ENCODE peak calls at places on chromosomes 4 and X, in five cellular contexts. X is IMR-90, U is HepG2, O is K562, T is GM12878. M is an unnamed sample.

GRCh38 chr4:161829631-161830030 is 334.2 kb downstream of the FSTL5 start:
- DNase-seq in X (no peak), U (no peak), O (no peak), T (no peak), M (no peak)

GRCh38 chr4:2286904-2287593 is 25.1 kb upstream of the MXD4 start:
- DNase-seq in X (peak; percentile 4), U (no peak), O (no peak), T (no peak), M (no peak)

GRCh38 chr4:8419222-8420041 is 21.1 kb downstream of the ACOX3 start:
- DNase-seq in X (peak; percentile 57), U (no peak), O (no peak), T (peak; percentile 37), M (no peak)

GRCh38 chr4:147336252-147336651 is 144.6 kb upstream of the EDNRA start:
- DNase-seq in X (no peak), U (no peak), O (no peak), T (no peak), M (no peak)

GRCh38 chrX:130444641-130445336 is 43.0 kb downstream of the RBMX2 start:
- DNase-seq in X (no peak), U (no peak), O (no peak), T (no peak), M (no peak)

GRCh38 chr4:127618427-127618826 is 14.3 kb upstream of the INTU start:
- DNase-seq in X (no peak), U (no peak), O (no peak), T (no peak), M (no peak)

GRCh38 chr4:112589207-112589606 is 47.5 kb downstream of the ZGRF1 start:
- DNase-seq in X (peak; percentile 23), U (peak; percentile 3), O (peak; percentile 18), T (no peak), M (no peak)

GRCh38 chr4:2142630-2143427 is 83.7 kb downstream of the NAT8L start:
- DNase-seq in X (no peak), U (no peak), O (no peak), T (no peak), M (no peak)

GRCh38 chrX:110397353-110397752 is 38.7 kb downstream of the RTL9 start:
- DNase-seq in X (no peak), U (no peak), O (no peak), T (no peak), M (no peak)

GRCh38 chr4:165476214-165477098 is 97.6 kb downstream of the CPE start:
- DNase-seq in X (peak; percentile 2), U (no peak), O (peak; percentile 75), T (no peak), M (no peak)

GRCh38 chrX:21655901-21656586 is 2.1 kb downstream of the KLHL34 start:
- DNase-seq in X (no peak), U (no peak), O (no peak), T (no peak), M (peak; percentile 15)

GRCh38 chr4:47413515-47413914 is 50.0 kb downstream of the COMMD8 start:
- DNase-seq in X (no peak), U (no peak), O (no peak), T (no peak), M (no peak)

GRCh38 chr4:143377635-143378099 is 41.0 kb downstream of the GAB1 start:
- DNase-seq in X (no peak), U (no peak), O (no peak), T (peak; percentile 66), M (no peak)

GRCh38 chr4:27985522-27985921 is 1124.9 kb downstream of the STIM2 start:
- DNase-seq in X (no peak), U (no peak), O (no peak), T (peak; percentile 3), M (no peak)

GRCh38 chr4:22091351-22091731 is 142.8 kb upstream of the KCNIP4 start:
- DNase-seq in X (no peak), U (no peak), O (no peak), T (no peak), M (no peak)

GRCh38 chrX:1006156-1006730 is 206.2 kb downstream of the CRLF2 start:
- DNase-seq in X (no peak), U (no peak), O (no peak), T (no peak), M (no peak)

GRCh38 chrX:140057001-140057411 is 91.7 kb upstream of the CXorf66 start:
- DNase-seq in X (peak; percentile 68), U (peak; percentile 51), O (peak; percentile 71), T (peak; percentile 5), M (peak; percentile 65)

GRCh38 chrX:43643201-43643600 is 12.9 kb upstream of the MAOA start:
- DNase-seq in X (no peak), U (no peak), O (no peak), T (no peak), M (no peak)

GRCh38 chr4:55030606-55031005 is 94.8 kb downstream of the KDR start:
- DNase-seq in X (no peak), U (no peak), O (no peak), T (no peak), M (no peak)

GRCh38 chr4:98290511-98290910 is 29.3 kb downstream of the RAP1GDS1 start:
- DNase-seq in X (peak; percentile 77), U (no peak), O (no peak), T (no peak), M (no peak)

GRCh38 chrX:40483502-40483901 is 97.3 kb upstream of the ATP6AP2 start:
- DNase-seq in X (no peak), U (no peak), O (no peak), T (no peak), M (no peak)

GRCh38 chr4:6105311-6105911 is 87.2 kb upstream of the C4orf50 start:
- DNase-seq in X (no peak), U (no peak), O (no peak), T (no peak), M (no peak)

GRCh38 chrX:10072786-10073568 is 83.8 kb upstream of the CLCN4 start:
- DNase-seq in X (no peak), U (no peak), O (no peak), T (no peak), M (no peak)

DNA sequence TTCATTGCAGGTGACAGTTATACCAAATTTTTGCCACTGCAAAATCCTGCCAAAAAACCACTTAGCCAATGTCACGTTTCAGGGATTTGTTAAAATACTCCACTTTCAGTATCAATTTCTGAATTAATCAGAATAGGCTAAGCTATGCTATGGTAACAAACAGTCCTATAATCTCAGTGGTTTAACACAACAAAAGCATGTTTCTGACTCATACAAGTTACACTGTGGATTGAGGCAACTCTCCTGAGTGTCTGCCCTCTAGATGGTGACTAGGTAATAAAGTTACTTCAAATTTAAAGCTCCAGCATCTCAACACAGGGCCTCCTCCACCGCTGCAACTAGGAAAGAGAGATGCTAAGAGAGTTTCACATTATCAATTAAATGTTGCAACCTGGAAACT is 23.0 kb upstream of the RADX start:
- DNase-seq in X (no peak), U (no peak), O (no peak), T (no peak), M (no peak)
- TF ChIP-seq MXI1 in X (no peak), U (no peak), O (no peak), T (no peak), M (no peak)

GRCh38 chrX:146054311-146054710 is 236.7 kb downstream of the SLITRK2 start:
- DNase-seq in X (no peak), U (no peak), O (no peak), T (no peak), M (no peak)
- TF ChIP-seq MXI1 in X (no peak), U (no peak), O (no peak), T (no peak), M (no peak)

DNA sequence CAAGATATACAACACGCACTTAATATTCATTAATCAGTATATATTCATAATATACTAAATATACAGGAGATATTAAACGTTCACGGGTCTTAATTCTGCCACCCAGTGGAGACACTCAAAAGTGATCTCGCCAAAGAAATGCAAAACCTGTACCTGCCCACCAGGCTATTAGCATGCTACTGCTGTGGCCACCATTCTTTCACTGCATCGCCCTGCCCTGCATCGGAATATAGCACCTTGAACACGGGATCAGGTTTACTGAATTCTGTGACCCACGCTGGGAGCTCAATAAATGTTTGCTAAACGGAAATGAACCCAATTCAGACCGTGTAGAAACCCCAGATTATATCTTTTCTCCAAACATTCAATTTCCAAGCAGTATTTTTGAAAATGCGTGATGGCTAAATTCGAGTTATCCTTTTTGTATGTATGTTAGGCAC is 840 bp upstream of the CLCN3 start:
- DNase-seq in X (peak; percentile 54), U (peak; percentile 64), O (peak; percentile 47), T (no peak), M (peak; percentile 42)
- TF ChIP-seq MXI1 in X (no peak), U (peak; percentile 22), O (no peak), T (no peak), M (no peak)

GRCh38 chrX:120795301-120795700 is 80.4 kb downstream of the CT47B1 start:
- DNase-seq in X (no peak), U (no peak), O (no peak), T (no peak), M (no peak)
- TF ChIP-seq MXI1 in X (no peak), U (no peak), O (no peak), T (no peak), M (no peak)

GRCh38 chrX:8867454-8867853 is 66.3 kb upstream of the FAM9A start:
- DNase-seq in X (peak; percentile 10), U (no peak), O (no peak), T (no peak), M (no peak)

GRCh38 chrX:8869812-8870211 is 68.6 kb upstream of the FAM9A start:
- DNase-seq in X (no peak), U (no peak), O (no peak), T (no peak), M (no peak)

GRCh38 chrX:8868070-8868795 is 67.0 kb upstream of the FAM9A start:
- DNase-seq in X (peak; percentile 95), U (no peak), O (no peak), T (no peak), M (no peak)

GRCh38 chrX:8870411-8870810 is 69.2 kb upstream of the FAM9A start:
- DNase-seq in X (no peak), U (no peak), O (no peak), T (no peak), M (no peak)

DNA sequence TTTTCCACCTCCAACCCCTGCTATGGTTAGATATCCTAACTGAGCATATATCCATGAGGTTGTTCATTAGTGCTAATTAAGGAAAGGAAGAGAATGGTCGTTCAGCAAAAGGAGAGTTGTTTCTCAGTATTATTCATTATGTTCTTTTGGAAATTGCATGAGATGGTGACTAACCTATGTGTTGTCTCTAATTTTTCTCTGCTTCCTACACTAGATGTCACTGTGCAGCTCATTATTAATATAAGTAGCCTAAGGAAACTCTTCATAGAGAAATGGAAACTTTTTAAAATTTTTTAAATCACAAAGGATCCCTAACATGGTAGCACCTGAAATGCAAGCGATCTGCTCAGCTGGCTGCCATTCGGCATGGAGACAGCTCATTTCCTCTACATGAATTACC is 67.7 kb upstream of the FAM9A start:
- DNase-seq in X (peak; percentile 46), U (no peak), O (no peak), T (no peak), M (no peak)
- TF ChIP-seq MXI1 in X (no peak), U (no peak), O (no peak), T (no peak), M (no peak)

GRCh38 chrX:45006002-45006800 is 133.2 kb downstream of the KDM6A start:
- DNase-seq in X (peak; percentile 29), U (no peak), O (no peak), T (no peak), M (no peak)

GRCh38 chrX:45007598-45007997 is 134.6 kb downstream of the KDM6A start:
- DNase-seq in X (no peak), U (no peak), O (no peak), T (peak; percentile 50), M (no peak)

GRCh38 chrX:45011597-45011996 is 138.6 kb downstream of the KDM6A start:
- DNase-seq in X (no peak), U (no peak), O (no peak), T (no peak), M (no peak)

GRCh38 chrX:45009371-45010000 is 136.5 kb downstream of the KDM6A start:
- DNase-seq in X (peak; percentile 66), U (no peak), O (no peak), T (no peak), M (no peak)

GRCh38 chrX:45011131-45011530 is 138.1 kb downstream of the KDM6A start:
- DNase-seq in X (peak; percentile 68), U (no peak), O (no peak), T (no peak), M (no peak)
- TF ChIP-seq MXI1 in X (no peak), U (no peak), O (no peak), T (no peak), M (no peak)

M was measured in SK-N-SH.